ENCODE peak calls at places on chromosomes 2 and 18, in ten cellular contexts. X is CD8-positive, alpha-beta memory T cell; O is cardiac muscle cell; D is tibial nerve; W is neuronal stem cell; S is thoracic aorta; A is mucosa of descending colon; Q is left ventricle myocardium inferior; U is Caco-2; J is psoas muscle. G is an unnamed sample.

GRCh38 chr2:205700331-205701132 is 18.2 kb downstream of the NRP2 start:
- DNase-seq in D (no peak), W (no peak), A (no peak), U (peak; percentile 57), J (no peak), O (peak; percentile 79), S (no peak), X (no peak), Q (no peak), G (no peak)

GRCh38 chr2:25528173-25528572 is 145.2 kb downstream of the DTNB start:
- DNase-seq in D (no peak), W (no peak), S (no peak), X (no peak), A (no peak), J (no peak), O (peak; percentile 62), U (no peak), Q (no peak), G (no peak)

GRCh38 chr2:200578778-200579177 is 7.0 kb upstream of the AOX1 start:
- DNase-seq in Q (no peak), A (no peak), S (no peak), X (no peak), U (no peak), O (peak; percentile 61), W (no peak), D (no peak), J (no peak), G (no peak)

GRCh38 chr18:65760457-65760856 is 9.6 kb downstream of the CDH7 start:
- DNase-seq in A (no peak), U (no peak), W (no peak), J (no peak), Q (no peak), O (no peak), X (no peak), D (no peak), S (no peak), G (no peak)

GRCh38 chr2:25160376-25160775 is 8.0 kb downstream of the POMC start:
- DNase-seq in J (no peak), O (no peak), Q (no peak), D (no peak), A (no peak), S (no peak), X (no peak), U (no peak), W (no peak), G (no peak)

GRCh38 chr2:225740086-225740485 is 340.6 kb downstream of the NYAP2 start:
- DNase-seq in D (no peak), Q (no peak), J (no peak), X (no peak), S (no peak), A (no peak), O (no peak), U (no peak), W (no peak), G (no peak)

GRCh38 chr2:30756051-30756719 is 51.1 kb downstream of the CAPN13 start:
- DNase-seq in J (no peak), U (no peak), X (no peak), D (no peak), O (peak; percentile 38), Q (no peak), S (no peak), W (no peak), A (no peak), G (no peak)

GRCh38 chr2:156466739-156467405 is 30.7 kb downstream of the GPD2 start:
- DNase-seq in A (no peak), Q (peak; percentile 37), D (no peak), X (no peak), J (no peak), W (no peak), S (no peak), O (peak; percentile 66), U (no peak), G (no peak)

GRCh38 chr18:70221156-70221910 is 15.8 kb upstream of the RTTN start:
- DNase-seq in X (no peak), U (no peak), A (no peak), D (no peak), Q (no peak), S (no peak), J (no peak), O (no peak), W (peak; percentile 52), G (no peak)

DNA sequence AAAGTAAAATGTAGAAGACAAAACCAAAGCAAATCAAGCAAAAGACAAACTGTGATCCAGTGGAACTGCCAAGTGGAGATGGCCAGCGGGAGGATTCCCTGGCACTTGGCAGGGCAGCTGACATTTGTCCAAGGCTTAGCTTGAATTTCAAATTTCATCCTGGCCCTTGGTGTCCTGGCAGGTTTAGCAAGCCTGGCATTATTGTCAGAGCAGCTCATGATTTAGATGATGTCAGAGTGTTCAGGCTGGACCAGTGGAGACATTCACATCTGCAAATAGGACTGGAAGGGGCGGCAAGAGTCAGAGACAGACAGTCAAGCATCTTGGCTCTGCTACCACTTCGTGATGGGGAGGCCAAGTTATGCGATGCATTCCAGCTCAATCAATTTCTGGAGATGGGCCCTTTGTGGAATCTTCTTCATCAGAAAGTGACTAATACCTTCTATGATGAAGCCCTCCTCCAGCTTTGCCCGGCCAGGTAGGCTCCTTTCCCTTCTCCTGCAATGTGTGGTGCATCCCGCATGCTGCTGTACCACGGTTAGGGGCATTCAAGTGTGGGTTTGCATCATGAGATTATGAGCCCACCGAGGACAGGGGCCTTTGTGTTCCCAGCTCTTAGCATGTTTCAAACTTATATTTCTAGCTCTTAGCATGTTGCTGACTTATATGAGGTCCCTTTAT is 199.7 kb downstream of the ANKRD30B start:
- DNase-seq in U (no peak), A (no peak), J (no peak), Q (no peak), D (no peak), X (no peak), O (no peak), W (no peak), S (no peak), G (no peak)
- H3K9me3 ChIP-seq in U (no peaks in the 10 kb centered on the region), A (no peaks in the 10 kb centered on the region), J (no peaks in the 10 kb centered on the region), Q (no peaks in the 10 kb centered on the region), D (no peaks in the 10 kb centered on the region), X (no peaks in the 10 kb centered on the region), O (no peaks in the 10 kb centered on the region), W (peaks cover 22% of the 10 kb centered on the region), S (no peaks in the 10 kb centered on the region), G (no peaks in the 10 kb centered on the region)

DNA sequence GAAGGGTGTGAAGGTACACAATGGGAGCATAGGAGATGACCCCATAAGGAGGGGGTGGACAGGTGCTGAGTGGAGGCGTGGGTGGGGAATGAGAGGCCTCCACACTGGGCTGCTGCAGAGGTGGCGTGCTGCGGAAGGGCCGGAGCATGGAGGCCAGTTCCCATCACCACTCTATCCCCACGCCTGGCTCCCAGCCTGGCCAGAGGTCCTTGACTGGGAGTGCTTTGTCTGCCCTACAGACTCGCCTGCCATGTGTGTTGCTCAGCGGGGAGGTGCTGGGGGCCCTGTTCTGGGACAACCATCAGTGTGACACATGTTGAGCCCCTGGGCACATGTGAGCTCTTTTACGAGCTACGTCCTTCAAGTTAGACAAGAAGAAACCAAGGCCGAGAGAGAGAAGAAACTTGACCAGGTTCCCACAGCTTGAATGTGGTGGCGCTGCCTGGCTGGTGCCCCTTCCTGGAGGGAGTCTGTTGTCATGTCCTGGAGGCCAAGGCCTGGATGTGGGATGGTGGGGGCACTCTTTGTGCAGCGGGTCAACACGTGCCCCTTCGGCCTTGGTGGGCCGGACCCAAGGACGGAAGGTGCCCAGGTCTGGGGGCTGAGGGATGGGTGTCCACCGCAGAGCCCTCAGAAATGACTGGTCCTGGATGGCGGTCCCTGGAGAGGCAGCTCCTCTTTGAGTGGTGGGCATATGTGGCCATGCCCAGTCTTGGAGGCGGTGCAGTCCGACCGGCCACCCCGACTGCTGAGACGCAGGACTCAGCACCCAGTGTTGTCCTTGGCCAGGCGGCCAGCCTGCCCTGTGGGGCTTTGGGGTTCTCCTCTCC is 1.2 kb upstream of the INPP5D start:
- DNase-seq in S (no peak), W (no peak), A (no peak), J (no peak), D (no peak), Q (no peak), U (no peak), O (no peak), X (no peak), G (no peak)
- H3K4me3 ChIP-seq in S (no peak overlapping the region), W (no peak overlapping the region), A (no peak overlapping the region), J (no peak overlapping the region), D (no peak overlapping the region), Q (peak overlapping the region; percentile 69), U (no peak overlapping the region), O (no peak overlapping the region), X (no peak overlapping the region), G (no peak overlapping the region)

DNA sequence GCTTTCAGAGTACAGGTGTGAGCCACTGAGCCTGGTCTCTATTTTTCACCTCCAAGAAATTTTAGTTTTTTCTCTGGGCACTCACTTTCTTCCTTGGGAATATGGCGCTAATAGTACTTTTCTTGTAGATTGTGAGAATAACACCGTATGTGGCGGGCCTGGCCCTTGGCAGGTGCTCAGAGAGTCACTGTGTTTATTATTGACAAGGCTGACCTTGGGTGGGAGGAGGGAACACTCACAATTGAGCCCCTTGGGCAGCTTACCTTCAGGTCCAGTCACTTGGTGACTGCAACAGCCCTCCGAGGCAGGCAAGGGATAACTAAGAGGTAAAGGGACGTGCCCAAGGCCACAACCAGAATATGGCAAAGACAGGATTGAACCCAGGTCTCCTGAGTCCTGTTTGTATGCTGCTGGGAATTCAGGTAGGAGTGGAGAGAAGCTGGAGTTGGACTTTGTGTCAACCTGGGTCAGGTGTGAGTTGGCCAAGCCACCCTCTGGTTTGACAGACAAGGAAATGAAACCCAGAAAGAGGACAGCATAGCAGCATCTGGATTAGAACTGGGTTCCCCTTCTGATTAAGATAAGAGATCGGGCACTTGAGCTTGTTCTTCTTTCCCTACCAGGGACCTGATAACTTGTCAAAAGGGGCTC is 2.8 kb upstream of the STK25 start:
- DNase-seq in Q (no peak), U (no peak), X (no peak), O (no peak), A (no peak), J (no peak), D (no peak), W (no peak), S (no peak), G (no peak)
- H3K4me1 ChIP-seq in Q (peaks cover 32% of the 10 kb centered on the region), U (no peaks in the 10 kb centered on the region), X (peaks cover 16% of the 10 kb centered on the region), O (peaks cover 11% of the 10 kb centered on the region), A (peaks cover 19% of the 10 kb centered on the region), J (peaks cover 19% of the 10 kb centered on the region), D (peaks cover 21% of the 10 kb centered on the region), W (peaks cover 13% of the 10 kb centered on the region), S (peaks cover 27% of the 10 kb centered on the region), G (peaks cover 18% of the 10 kb centered on the region)

DNA sequence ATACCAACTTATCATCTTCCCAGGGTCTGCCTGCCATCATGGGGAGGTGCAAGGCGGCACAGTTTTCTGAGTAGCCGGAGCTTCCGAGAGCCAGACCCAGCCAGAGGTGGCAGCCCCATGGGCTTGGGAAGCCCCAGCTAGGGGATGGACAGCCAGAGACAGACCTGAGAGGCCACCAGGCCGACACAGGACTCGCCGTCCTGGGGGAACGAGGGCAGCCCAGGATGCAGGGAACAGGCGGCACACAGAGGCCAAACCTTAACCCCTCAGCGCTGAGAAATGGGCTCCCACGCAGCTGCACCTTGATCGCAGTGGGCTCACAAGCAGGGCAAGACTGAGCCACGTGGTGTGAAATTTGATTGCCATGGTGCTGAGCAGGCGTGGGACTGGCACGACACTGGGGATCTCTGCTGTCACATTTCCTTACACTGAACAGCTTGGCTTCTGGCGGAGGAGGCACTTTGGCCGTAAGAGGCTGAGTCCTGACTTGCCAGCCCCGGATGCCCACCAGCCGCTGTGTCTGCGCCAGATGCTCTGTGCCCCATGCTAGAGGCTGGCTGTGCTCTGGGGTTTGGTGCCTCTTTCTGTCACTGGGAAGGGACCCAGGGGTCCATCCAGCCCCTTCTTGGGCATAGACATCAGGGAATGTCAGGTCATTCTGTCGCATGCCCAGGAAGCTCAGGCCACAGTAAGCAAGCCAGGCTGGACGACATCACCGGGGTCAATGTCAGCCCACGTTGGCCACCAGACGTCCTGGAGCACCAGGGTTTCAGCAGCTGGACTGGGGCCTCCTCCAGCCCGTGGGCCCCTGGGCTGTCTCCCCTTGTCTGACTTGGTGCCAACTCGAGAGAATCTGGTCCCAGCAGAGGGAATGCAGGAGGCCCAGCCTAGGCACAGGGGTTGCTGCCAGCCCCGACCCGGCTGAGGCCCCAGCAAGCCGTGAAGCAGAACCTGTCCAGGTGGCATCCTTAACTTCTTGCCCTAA is 312.1 kb upstream of the MYT1L start:
- DNase-seq in J (no peak), Q (no peak), U (no peak), S (no peak), X (no peak), A (no peak), O (no peak), W (no peak), D (no peak), G (no peak)
- H3K9me3 ChIP-seq in J (no peaks in the 10 kb centered on the region), Q (peaks cover 5% of the 10 kb centered on the region), U (no peaks in the 10 kb centered on the region), S (no peaks in the 10 kb centered on the region), X (no peaks in the 10 kb centered on the region), A (peaks cover 2% of the 10 kb centered on the region), O (no peaks in the 10 kb centered on the region), W (peaks cover 3% of the 10 kb centered on the region), D (peaks cover 12% of the 10 kb centered on the region), G (no peaks in the 10 kb centered on the region)

G was measured in effector memory CD4-positive, alpha-beta T cell.